ENCODE peak calls at places on chromosomes 2 and 18, in seven cellular contexts. Q is endodermal cell, I is HT1080, K is sciatic nerve, W is ACHN, Z is gastrocnemius medialis, M is Daoy. E is an unnamed sample.

GRCh38 chr2:105610444-105611327 is 134.0 kb upstream of the NCK2 start:
- DNase-seq in Q (no peak), Z (no peak), W (no peak), I (peak; percentile 46), M (no peak), K (no peak), E (no peak)

GRCh38 chr2:1708476-1709334 is 35.6 kb downstream of the PXDN start:
- DNase-seq in K (no peak), Z (no peak), Q (peak; percentile 53), I (no peak), M (no peak), W (no peak), E (no peak)

GRCh38 chr18:62723666-62724281 is 8.4 kb downstream of the PHLPP1 start:
- DNase-seq in Q (no peak), K (no peak), Z (no peak), M (no peak), W (no peak), I (no peak), E (no peak)

GRCh38 chr2:55518846-55519167 is 711 bp upstream of the CFAP36 start:
- DNase-seq in K (no peak), W (peak; percentile 14), Q (no peak), Z (no peak), M (peak; percentile 13), I (no peak), E (no peak)

GRCh38 chr2:164617466-164617865 is 3.8 kb downstream of the GRB14 start:
- DNase-seq in Z (no peak), W (peak; percentile 52), M (peak; percentile 10), K (no peak), Q (no peak), I (peak; percentile 82), E (peak; percentile 36)

GRCh38 chr2:102449370-102449974 is 23.6 kb upstream of the SLC9A4 start:
- DNase-seq in K (no peak), Z (no peak), M (peak; percentile 37), Q (peak; percentile 75), I (peak; percentile 26), W (peak; percentile 34), E (no peak)

GRCh38 chr2:26363323-26363722 is 16.7 kb upstream of the ADGRF3 start:
- DNase-seq in Z (no peak), I (no peak), M (no peak), Q (no peak), W (no peak), K (no peak), E (no peak)

GRCh38 chr2:200383380-200384110 is 77.1 kb downstream of the SPATS2L start:
- DNase-seq in M (peak; percentile 49), W (peak; percentile 86), I (peak; percentile 68), K (no peak), Q (no peak), Z (no peak), E (peak; percentile 68)

GRCh38 chr2:176827269-176827668 is 385.3 kb upstream of the HNRNPA3 start:
- DNase-seq in K (no peak), Q (no peak), I (no peak), Z (no peak), M (no peak), W (no peak), E (no peak)

GRCh38 chr2:127143851-127144782 is 37.2 kb upstream of the BIN1 start:
- DNase-seq in Q (no peak), M (peak; percentile 56), K (no peak), Z (no peak), W (peak; percentile 16), I (peak; percentile 75), E (no peak)

E was measured in RCC 7860.